ENCODE peak calls at places on chromosomes 4 and X, in nine cellular contexts. One of them, this sample, is unnamed.

GRCh38 chr4:6206771-6207290 is 6.5 kb upstream of the JAKMIP1 start:
- DNase-seq in fibroblast of lung: no peak
- DNase-seq in BJ: no peak
- DNase-seq in ovary: no peak
- DNase-seq in Calu3: no peak
- DNase-seq in OCI-LY7: no peak
- DNase-seq in tibial nerve: no peak
- DNase-seq in IMR-90: no peak
- DNase-seq in epithelial cell of esophagus: no peak
- DNase-seq in this sample: no peak

GRCh38 chrX:40176979-40177430 is 79.2 kb upstream of the BCOR start:
- DNase-seq in fibroblast of lung: no peak
- DNase-seq in BJ: no peak
- DNase-seq in ovary: no peak
- DNase-seq in Calu3: no peak
- DNase-seq in OCI-LY7: no peak
- DNase-seq in tibial nerve: no peak
- DNase-seq in IMR-90: no peak
- DNase-seq in epithelial cell of esophagus: no peak
- DNase-seq in this sample: no peak

GRCh38 chr4:137640156-137640837 is 108.0 kb upstream of the PCDH18 start:
- DNase-seq in fibroblast of lung: no peak
- DNase-seq in BJ: no peak
- DNase-seq in ovary: no peak
- DNase-seq in Calu3: no peak
- DNase-seq in OCI-LY7: no peak
- DNase-seq in tibial nerve: no peak
- DNase-seq in IMR-90: no peak
- DNase-seq in epithelial cell of esophagus: no peak
- DNase-seq in this sample: no peak

GRCh38 chr4:115969756-115970155 is 856.3 kb upstream of the NDST4 start:
- DNase-seq in fibroblast of lung: no peak
- DNase-seq in BJ: no peak
- DNase-seq in ovary: no peak
- DNase-seq in Calu3: no peak
- DNase-seq in OCI-LY7: no peak
- DNase-seq in tibial nerve: no peak
- DNase-seq in IMR-90: no peak
- DNase-seq in epithelial cell of esophagus: peak; percentile 53
- DNase-seq in this sample: no peak

GRCh38 chr4:116110713-116111112 is 974.7 kb downstream of the TRAM1L1 start:
- DNase-seq in fibroblast of lung: no peak
- DNase-seq in BJ: no peak
- DNase-seq in ovary: no peak
- DNase-seq in Calu3: no peak
- DNase-seq in OCI-LY7: no peak
- DNase-seq in tibial nerve: no peak
- DNase-seq in IMR-90: no peak
- DNase-seq in epithelial cell of esophagus: no peak
- DNase-seq in this sample: no peak

GRCh38 chr4:90074322-90074886 is 52.8 kb upstream of the CCSER1 start:
- DNase-seq in fibroblast of lung: no peak
- DNase-seq in BJ: no peak
- DNase-seq in ovary: no peak
- DNase-seq in Calu3: no peak
- DNase-seq in OCI-LY7: no peak
- DNase-seq in tibial nerve: no peak
- DNase-seq in IMR-90: no peak
- DNase-seq in epithelial cell of esophagus: no peak
- DNase-seq in this sample: no peak

GRCh38 chr4:111499291-111499690 is 646.0 kb upstream of the FAM241A start:
- DNase-seq in fibroblast of lung: no peak
- DNase-seq in BJ: no peak
- DNase-seq in ovary: no peak
- DNase-seq in Calu3: no peak
- DNase-seq in OCI-LY7: no peak
- DNase-seq in tibial nerve: no peak
- DNase-seq in IMR-90: peak; percentile 61
- DNase-seq in epithelial cell of esophagus: no peak
- DNase-seq in this sample: no peak

GRCh38 chrX:25805744-25806143 is 332.4 kb upstream of the MAGEB18 start:
- DNase-seq in fibroblast of lung: no peak
- DNase-seq in BJ: no peak
- DNase-seq in ovary: no peak
- DNase-seq in Calu3: no peak
- DNase-seq in OCI-LY7: no peak
- DNase-seq in tibial nerve: no peak
- DNase-seq in IMR-90: no peak
- DNase-seq in epithelial cell of esophagus: no peak
- DNase-seq in this sample: no peak

GRCh38 chr4:7844247-7844991 is 95.2 kb downstream of the AFAP1 start:
- DNase-seq in fibroblast of lung: peak; percentile 87
- DNase-seq in BJ: peak; percentile 85
- DNase-seq in ovary: peak; percentile 73
- DNase-seq in Calu3: peak; percentile 62
- DNase-seq in OCI-LY7: peak; percentile 42
- DNase-seq in tibial nerve: peak; percentile 64
- DNase-seq in IMR-90: peak; percentile 99
- DNase-seq in epithelial cell of esophagus: peak; percentile 77
- DNase-seq in this sample: peak; percentile 55

GRCh38 chrX:7170903-7171302 is 22.9 kb upstream of the PUDP start:
- DNase-seq in fibroblast of lung: peak; percentile 5
- DNase-seq in BJ: no peak
- DNase-seq in ovary: no peak
- DNase-seq in Calu3: peak; percentile 10
- DNase-seq in OCI-LY7: peak; percentile 9
- DNase-seq in tibial nerve: no peak
- DNase-seq in IMR-90: no peak
- DNase-seq in epithelial cell of esophagus: peak; percentile 10
- DNase-seq in this sample: peak; percentile 15

GRCh38 chr4:156329779-156330178 is 376.1 kb upstream of the CTSO start:
- DNase-seq in fibroblast of lung: no peak
- DNase-seq in BJ: no peak
- DNase-seq in ovary: no peak
- DNase-seq in Calu3: no peak
- DNase-seq in OCI-LY7: no peak
- DNase-seq in tibial nerve: no peak
- DNase-seq in IMR-90: peak; percentile 24
- DNase-seq in epithelial cell of esophagus: peak; percentile 36
- DNase-seq in this sample: no peak

GRCh38 chr4:142567199-142567598 is 278.9 kb downstream of the INPP4B start:
- DNase-seq in fibroblast of lung: no peak
- DNase-seq in BJ: no peak
- DNase-seq in ovary: no peak
- DNase-seq in Calu3: peak; percentile 46
- DNase-seq in OCI-LY7: no peak
- DNase-seq in tibial nerve: no peak
- DNase-seq in IMR-90: no peak
- DNase-seq in epithelial cell of esophagus: peak; percentile 40
- DNase-seq in this sample: no peak

GRCh38 chr4:156362581-156362980 is 408.9 kb upstream of the CTSO start:
- DNase-seq in fibroblast of lung: peak; percentile 45
- DNase-seq in BJ: peak; percentile 15
- DNase-seq in ovary: no peak
- DNase-seq in Calu3: no peak
- DNase-seq in OCI-LY7: no peak
- DNase-seq in tibial nerve: no peak
- DNase-seq in IMR-90: peak; percentile 62
- DNase-seq in epithelial cell of esophagus: peak; percentile 5
- DNase-seq in this sample: no peak

GRCh38 chr4:158169516-158169915 is 3.3 kb downstream of the GASK1B start:
- DNase-seq in fibroblast of lung: no peak
- DNase-seq in BJ: no peak
- DNase-seq in ovary: no peak
- DNase-seq in Calu3: no peak
- DNase-seq in OCI-LY7: no peak
- DNase-seq in tibial nerve: no peak
- DNase-seq in IMR-90: no peak
- DNase-seq in epithelial cell of esophagus: peak; percentile 30
- DNase-seq in this sample: no peak

GRCh38 chr4:242121-242848 is 63.0 kb downstream of the ZNF732 start:
- DNase-seq in fibroblast of lung: peak; percentile 53
- DNase-seq in BJ: no peak
- DNase-seq in ovary: peak; percentile 33
- DNase-seq in Calu3: peak; percentile 33
- DNase-seq in OCI-LY7: peak; percentile 84
- DNase-seq in tibial nerve: no peak
- DNase-seq in IMR-90: peak; percentile 13
- DNase-seq in epithelial cell of esophagus: peak; percentile 51
- DNase-seq in this sample: peak; percentile 61

GRCh38 chr4:26459054-26459755 is 31.1 kb downstream of the CCKAR start:
- DNase-seq in fibroblast of lung: peak; percentile 86
- DNase-seq in BJ: no peak
- DNase-seq in ovary: no peak
- DNase-seq in Calu3: peak; percentile 5
- DNase-seq in OCI-LY7: peak; percentile 76
- DNase-seq in tibial nerve: no peak
- DNase-seq in IMR-90: peak; percentile 86
- DNase-seq in epithelial cell of esophagus: peak; percentile 67
- DNase-seq in this sample: no peak

GRCh38 chr4:116500225-116500624 is 585.2 kb downstream of the TRAM1L1 start:
- DNase-seq in fibroblast of lung: no peak
- DNase-seq in BJ: no peak
- DNase-seq in ovary: no peak
- DNase-seq in Calu3: no peak
- DNase-seq in OCI-LY7: no peak
- DNase-seq in tibial nerve: no peak
- DNase-seq in IMR-90: no peak
- DNase-seq in epithelial cell of esophagus: no peak
- DNase-seq in this sample: no peak

GRCh38 chrX:19544693-19545305 is 29.5 kb upstream of the MAP3K15 start:
- DNase-seq in fibroblast of lung: peak; percentile 63
- DNase-seq in BJ: no peak
- DNase-seq in ovary: no peak
- DNase-seq in Calu3: peak; percentile 46
- DNase-seq in OCI-LY7: peak; percentile 58
- DNase-seq in tibial nerve: no peak
- DNase-seq in IMR-90: peak; percentile 70
- DNase-seq in epithelial cell of esophagus: peak; percentile 61
- DNase-seq in this sample: no peak

GRCh38 chr4:74423101-74423500 is 21.8 kb upstream of the AREG start:
- DNase-seq in fibroblast of lung: peak; percentile 87
- DNase-seq in BJ: no peak
- DNase-seq in ovary: peak; percentile 29
- DNase-seq in Calu3: no peak
- DNase-seq in OCI-LY7: no peak
- DNase-seq in tibial nerve: no peak
- DNase-seq in IMR-90: peak; percentile 79
- DNase-seq in epithelial cell of esophagus: peak; percentile 61
- DNase-seq in this sample: no peak

DNA sequence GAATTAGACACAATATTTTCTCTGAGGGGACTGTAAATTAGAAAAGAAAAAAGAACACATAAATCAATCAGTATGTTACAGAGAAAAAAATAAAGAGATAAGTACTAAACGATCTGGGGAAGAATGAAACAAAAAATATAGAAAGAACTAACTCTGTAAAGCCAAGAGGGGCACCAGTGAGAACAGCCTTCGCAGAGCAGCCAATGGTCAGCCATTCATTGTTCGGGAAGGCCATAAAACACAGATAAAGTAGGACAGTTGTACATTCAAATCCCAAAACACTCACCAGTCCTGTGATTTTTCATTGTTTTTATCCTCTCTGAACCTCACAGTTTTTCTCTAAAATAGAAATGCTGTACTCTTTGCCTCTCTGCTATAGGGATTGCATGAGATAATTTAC is 127.9 kb downstream of the NEK1 start:
- DNase-seq in fibroblast of lung: peak; percentile 39
- DNase-seq in BJ: no peak
- DNase-seq in ovary: no peak
- DNase-seq in Calu3: no peak
- DNase-seq in OCI-LY7: no peak
- DNase-seq in tibial nerve: no peak
- DNase-seq in IMR-90: peak; percentile 15
- DNase-seq in epithelial cell of esophagus: no peak
- DNase-seq in this sample: no peak
- TF ChIP-seq CTCF in fibroblast of lung: no peak
- TF ChIP-seq CTCF in BJ: peak; percentile 14
- TF ChIP-seq CTCF in ovary: no peak
- TF ChIP-seq CTCF in Calu3: no peak
- TF ChIP-seq CTCF in OCI-LY7: no peak
- TF ChIP-seq CTCF in tibial nerve: no peak
- TF ChIP-seq CTCF in IMR-90: peak; percentile 28
- TF ChIP-seq CTCF in epithelial cell of esophagus: no peak
- TF ChIP-seq CTCF in this sample: no peak

DNA sequence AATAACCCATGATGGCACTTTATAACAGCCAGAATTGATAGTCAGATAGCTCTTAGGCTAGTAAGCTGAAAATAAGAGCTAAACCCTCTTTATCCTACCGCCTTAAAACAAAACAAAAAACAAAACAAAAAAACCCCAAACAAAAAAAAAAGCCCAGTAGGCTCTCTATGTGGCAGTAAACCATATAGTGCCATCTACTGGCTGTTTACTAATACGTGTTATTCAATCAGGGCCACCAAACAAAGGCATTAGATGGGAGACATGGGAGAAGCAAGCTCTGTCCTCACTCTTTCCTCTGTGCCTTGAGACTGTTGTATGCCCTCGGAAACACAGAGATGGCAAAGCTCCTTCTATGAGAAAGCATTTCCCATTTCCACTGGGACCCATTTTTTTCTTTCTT is 148.8 kb upstream of the MID1 start:
- DNase-seq in fibroblast of lung: peak; percentile 49
- DNase-seq in BJ: no peak
- DNase-seq in ovary: no peak
- DNase-seq in Calu3: no peak
- DNase-seq in OCI-LY7: peak; percentile 22
- DNase-seq in tibial nerve: no peak
- DNase-seq in IMR-90: peak; percentile 35
- DNase-seq in epithelial cell of esophagus: peak; percentile 27
- DNase-seq in this sample: no peak
- TF ChIP-seq CTCF in fibroblast of lung: peak; percentile 35
- TF ChIP-seq CTCF in BJ: peak; percentile 50
- TF ChIP-seq CTCF in ovary: no peak
- TF ChIP-seq CTCF in Calu3: no peak
- TF ChIP-seq CTCF in OCI-LY7: peak; percentile 69
- TF ChIP-seq CTCF in tibial nerve: peak; percentile 33
- TF ChIP-seq CTCF in IMR-90: peak; percentile 52
- TF ChIP-seq CTCF in epithelial cell of esophagus: peak; percentile 48
- TF ChIP-seq CTCF in this sample: no peak

GRCh38 chrX:152936306-152936705 is 38.4 kb downstream of the ZNF185 start:
- DNase-seq in fibroblast of lung: no peak
- DNase-seq in BJ: no peak
- DNase-seq in ovary: no peak
- DNase-seq in Calu3: no peak
- DNase-seq in OCI-LY7: no peak
- DNase-seq in tibial nerve: no peak
- DNase-seq in IMR-90: no peak
- DNase-seq in epithelial cell of esophagus: no peak
- DNase-seq in this sample: no peak
- TF ChIP-seq CTCF in fibroblast of lung: no peak
- TF ChIP-seq CTCF in BJ: no peak
- TF ChIP-seq CTCF in ovary: no peak
- TF ChIP-seq CTCF in Calu3: no peak
- TF ChIP-seq CTCF in OCI-LY7: no peak
- TF ChIP-seq CTCF in tibial nerve: no peak
- TF ChIP-seq CTCF in IMR-90: no peak
- TF ChIP-seq CTCF in epithelial cell of esophagus: no peak
- TF ChIP-seq CTCF in this sample: no peak

DNA sequence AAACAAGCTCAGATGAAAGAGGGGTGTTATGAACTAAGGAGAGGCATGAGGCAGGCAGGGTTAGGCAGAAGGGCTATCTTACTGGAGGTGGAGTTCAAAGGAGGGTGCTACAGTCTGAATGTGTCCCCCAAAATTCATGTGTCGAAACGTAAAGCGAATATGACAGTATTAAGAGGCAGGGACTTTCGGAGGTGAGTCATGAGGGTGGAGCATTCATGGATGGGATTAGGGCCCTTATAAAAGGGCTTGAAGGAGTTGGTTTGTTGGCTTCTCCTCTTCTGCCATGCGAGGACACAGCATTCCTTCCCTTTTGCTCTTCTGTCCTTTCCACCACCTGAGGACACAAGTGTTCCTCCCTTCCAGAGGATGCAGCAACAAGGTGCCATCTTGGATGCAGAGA is 22.9 kb downstream of the APLN start:
- DNase-seq in fibroblast of lung: no peak
- DNase-seq in BJ: no peak
- DNase-seq in ovary: no peak
- DNase-seq in Calu3: no peak
- DNase-seq in OCI-LY7: no peak
- DNase-seq in tibial nerve: no peak
- DNase-seq in IMR-90: no peak
- DNase-seq in epithelial cell of esophagus: peak; percentile 33
- DNase-seq in this sample: no peak
- TF ChIP-seq CTCF in fibroblast of lung: no peak
- TF ChIP-seq CTCF in BJ: no peak
- TF ChIP-seq CTCF in ovary: no peak
- TF ChIP-seq CTCF in Calu3: no peak
- TF ChIP-seq CTCF in OCI-LY7: no peak
- TF ChIP-seq CTCF in tibial nerve: no peak
- TF ChIP-seq CTCF in IMR-90: no peak
- TF ChIP-seq CTCF in epithelial cell of esophagus: no peak
- TF ChIP-seq CTCF in this sample: no peak

This sample was measured in natural killer cell.